ENCODE peak calls at places on chromosome 21, in six cellular contexts. F, W, B, E, O and K are unnamed samples.

GRCh38 chr21:37914211-37914900 is 1.9 kb downstream of the KCNJ6 start:
- DNase-seq in F (no peak), W (peak; percentile 74), B (no peak), E (no peak), O (peak; percentile 91), K (no peak)

GRCh38 chr21:46078322-46078981 is 19.5 kb upstream of the COL6A2 start:
- DNase-seq in F (peak; percentile 51), W (no peak), B (peak; percentile 31), E (no peak), O (no peak), K (peak; percentile 19)

GRCh38 chr21:25887166-25887565 is 152.4 kb downstream of the GABPA start:
- DNase-seq in F (no peak), W (no peak), B (no peak), E (no peak), O (no peak), K (no peak)

GRCh38 chr21:46324390-46325072 is 575 bp downstream of the PCNT start:
- DNase-seq in F (peak; percentile 84), W (peak; percentile 95), B (peak; percentile 91), E (peak; percentile 76), O (peak; percentile 90), K (peak; percentile 86)

GRCh38 chr21:26070822-26071425 is 99.6 kb downstream of the APP start:
- DNase-seq in F (peak; percentile 55), W (peak; percentile 30), B (no peak), E (peak; percentile 68), O (no peak), K (peak; percentile 52)

GRCh38 chr21:22062472-22063139 is 1064.4 kb downstream of the NCAM2 start:
- DNase-seq in F (no peak), W (peak; percentile 18), B (no peak), E (no peak), O (no peak), K (no peak)

GRCh38 chr21:30646904-30647303 is 4.2 kb downstream of the KRTAP20-3 start:
- DNase-seq in F (no peak), W (no peak), B (no peak), E (no peak), O (no peak), K (no peak)

GRCh38 chr21:46227811-46228344 is 696 bp downstream of the LSS start:
- DNase-seq in F (no peak), W (peak; percentile 38), B (no peak), E (peak; percentile 7), O (no peak), K (no peak)

GRCh38 chr21:26966360-26966977 is 419 bp downstream of the ADAMTS5 start:
- DNase-seq in F (no peak), W (peak; percentile 25), B (no peak), E (no peak), O (peak; percentile 57), K (no peak)

GRCh38 chr21:28018741-28019669 is 973.7 kb downstream of the LTN1 start:
- DNase-seq in F (no peak), W (peak; percentile 12), B (no peak), E (no peak), O (no peak), K (no peak)

GRCh38 chr21:27674037-27674436 is 707.1 kb upstream of the ADAMTS5 start:
- DNase-seq in F (no peak), W (no peak), B (no peak), E (no peak), O (no peak), K (no peak)

GRCh38 chr21:38268859-38269566 is 12.2 kb downstream of the KCNJ15 start:
- DNase-seq in F (no peak), W (no peak), B (no peak), E (no peak), O (no peak), K (no peak)

GRCh38 chr21:41183575-41183974 is 15.6 kb downstream of the BACE2 start:
- DNase-seq in F (no peak), W (no peak), B (no peak), E (no peak), O (no peak), K (no peak)

GRCh38 chr21:41597811-41598231 is 89.9 kb upstream of the TMPRSS2 start:
- DNase-seq in F (no peak), W (no peak), B (no peak), E (no peak), O (no peak), K (no peak)

GRCh38 chr21:36851121-36851520 is 115.3 kb downstream of the HLCS start:
- DNase-seq in F (no peak), W (no peak), B (no peak), E (no peak), O (no peak), K (no peak)

GRCh38 chr21:45875416-45875760 is 106.2 kb upstream of the COL6A1 start:
- DNase-seq in F (no peak), W (no peak), B (peak; percentile 17), E (no peak), O (no peak), K (no peak)

GRCh38 chr21:17679002-17679600 is 66.4 kb upstream of the BTG3 start:
- DNase-seq in F (no peak), W (peak; percentile 70), B (no peak), E (peak; percentile 61), O (no peak), K (no peak)

GRCh38 chr21:41877901-41878830 is 978 bp downstream of the PRDM15 start:
- DNase-seq in F (peak; percentile 40), W (peak; percentile 49), B (no peak), E (peak; percentile 55), O (no peak), K (no peak)

GRCh38 chr21:37614351-37614875 is 247.8 kb downstream of the DYRK1A start:
- DNase-seq in F (no peak), W (no peak), B (no peak), E (no peak), O (no peak), K (no peak)

GRCh38 chr21:26041441-26042180 is 129.0 kb downstream of the APP start:
- DNase-seq in F (no peak), W (no peak), B (no peak), E (no peak), O (no peak), K (no peak)

GRCh38 chr21:15293251-15293650 is 228.5 kb upstream of the NRIP1 start:
- DNase-seq in F (no peak), W (peak; percentile 71), B (no peak), E (peak; percentile 68), O (no peak), K (no peak)

GRCh38 chr21:30831194-30831765 is 1.7 kb upstream of the KRTAP7-1 start:
- DNase-seq in F (no peak), W (peak; percentile 29), B (no peak), E (no peak), O (peak; percentile 77), K (no peak)

GRCh38 chr21:45837936-45838335 is 143.6 kb upstream of the COL6A1 start:
- DNase-seq in F (no peak), W (no peak), B (no peak), E (no peak), O (no peak), K (no peak)

GRCh38 chr21:38958940-38959685 is 153.4 kb downstream of the ETS2 start:
- DNase-seq in F (peak; percentile 67), W (peak; percentile 71), B (peak; percentile 86), E (no peak), O (no peak), K (peak; percentile 45)

GRCh38 chr21:46468110-46468774 is 9.6 kb downstream of the DIP2A start:
- DNase-seq in F (no peak), W (no peak), B (no peak), E (no peak), O (no peak), K (no peak)

GRCh38 chr21:15333943-15334342 is 269.1 kb upstream of the NRIP1 start:
- DNase-seq in F (no peak), W (no peak), B (no peak), E (no peak), O (no peak), K (no peak)

GRCh38 chr21:39630191-39630591 is 17.5 kb downstream of the B3GALT5 start:
- DNase-seq in F (no peak), W (no peak), B (no peak), E (no peak), O (no peak), K (no peak)

GRCh38 chr21:35202431-35202830 is 153.3 kb upstream of the RUNX1 start:
- DNase-seq in F (no peak), W (no peak), B (no peak), E (peak; percentile 17), O (no peak), K (no peak)
- H3K4me1 ChIP-seq in F (peaks cover 4% of the 10 kb centered on the region), W (peaks cover 18% of the 10 kb centered on the region), B (no peaks in the 10 kb centered on the region), E (peaks cover 41% of the 10 kb centered on the region), O (no peaks in the 10 kb centered on the region), K (no peaks in the 10 kb centered on the region)

DNA sequence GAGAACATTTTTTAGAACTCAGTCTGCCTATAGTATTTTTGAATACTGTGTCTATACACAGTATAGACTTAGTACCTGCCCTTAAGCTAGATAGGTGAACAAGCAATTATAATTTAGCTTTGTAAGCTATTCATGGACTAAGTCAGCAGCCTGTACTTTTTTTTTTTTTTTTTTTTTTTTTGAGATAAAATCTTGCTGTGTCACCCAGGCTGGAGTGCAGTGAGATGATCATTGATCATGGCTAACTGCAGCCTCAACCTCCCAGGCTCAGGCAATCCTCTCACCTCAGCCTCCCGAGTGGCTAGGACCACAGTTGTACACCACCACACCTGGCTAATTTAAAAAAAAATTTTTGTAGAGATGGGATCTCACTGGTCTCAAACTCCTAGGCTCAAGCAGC is 17.2 kb downstream of the ITSN1 start:
- DNase-seq in F (no peak), W (no peak), B (no peak), E (no peak), O (no peak), K (no peak)
- H3K27ac ChIP-seq in F (peak overlapping the region; percentile 50), W (peak overlapping the region; percentile 21), B (no peak overlapping the region), E (no peak overlapping the region), O (no peak overlapping the region), K (peak overlapping the region; percentile 25)

GRCh38 chr21:31909153-31909771 is 36.4 kb downstream of the HUNK start:
- DNase-seq in F (no peak), W (peak; percentile 41), B (no peak), E (no peak), O (no peak), K (no peak)
- H3K4me1 ChIP-seq in F (peaks cover 4% of the 10 kb centered on the region), W (peaks cover 20% of the 10 kb centered on the region), B (no peaks in the 10 kb centered on the region), E (no peaks in the 10 kb centered on the region), O (peaks cover 30% of the 10 kb centered on the region), K (no peaks in the 10 kb centered on the region)

GRCh38 chr21:35609263-35609662 is 451.1 kb downstream of the SETD4 start:
- DNase-seq in F (no peak), W (no peak), B (no peak), E (no peak), O (no peak), K (no peak)

GRCh38 chr21:35607406-35607805 is 452.9 kb downstream of the SETD4 start:
- DNase-seq in F (no peak), W (no peak), B (no peak), E (no peak), O (no peak), K (no peak)

GRCh38 chr21:35606578-35606977 is 453.7 kb downstream of the SETD4 start:
- DNase-seq in F (no peak), W (no peak), B (no peak), E (no peak), O (no peak), K (no peak)

GRCh38 chr21:35603471-35603870 is 456.9 kb downstream of the SETD4 start:
- DNase-seq in F (no peak), W (no peak), B (no peak), E (no peak), O (peak; percentile 50), K (no peak)

DNA sequence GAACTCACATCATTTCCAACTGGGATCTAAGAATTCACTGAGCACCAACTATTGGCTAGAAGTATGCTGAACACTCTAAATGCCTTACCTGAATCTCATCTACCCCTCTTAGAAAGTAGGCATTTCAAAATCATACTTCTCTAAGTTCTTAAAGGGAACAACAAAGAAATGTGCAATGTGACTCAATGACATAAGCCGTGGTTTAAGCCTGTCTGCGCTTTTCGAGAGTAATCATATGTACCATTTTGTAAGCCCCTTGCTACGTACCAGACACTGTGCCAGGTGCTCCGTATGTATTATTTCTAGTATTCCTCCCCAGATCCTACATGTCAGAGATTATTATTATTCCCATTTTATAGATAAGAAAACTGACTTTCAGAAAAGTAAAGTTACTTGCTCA is 454.2 kb downstream of the SETD4 start:
- DNase-seq in F (no peak), W (no peak), B (no peak), E (no peak), O (no peak), K (no peak)
- H3K27ac ChIP-seq in F (no peak overlapping the region), W (no peak overlapping the region), B (no peak overlapping the region), E (no peak overlapping the region), O (no peak overlapping the region), K (no peak overlapping the region)